ENCODE peak calls at places on chromosomes 2 and 18, in six cellular contexts. One of them, this sample, is unnamed.

GRCh38 chr2:215356334-215356947 is 44.6 kb downstream of the ATIC start:
- DNase-seq in A549: no peak
- DNase-seq in AG10803: no peak
- DNase-seq in GM20000: no peak
- DNase-seq in WTC11: no peak
- DNase-seq in neural progenitor cell: no peak
- DNase-seq in this sample: no peak

GRCh38 chr2:199115169-199115568 is 342.6 kb downstream of the SATB2 start:
- DNase-seq in A549: no peak
- DNase-seq in AG10803: no peak
- DNase-seq in GM20000: no peak
- DNase-seq in WTC11: no peak
- DNase-seq in neural progenitor cell: no peak
- DNase-seq in this sample: no peak

GRCh38 chr2:7900593-7900992 is 781.3 kb upstream of the ID2 start:
- DNase-seq in A549: no peak
- DNase-seq in AG10803: peak; percentile 21
- DNase-seq in GM20000: no peak
- DNase-seq in WTC11: no peak
- DNase-seq in neural progenitor cell: no peak
- DNase-seq in this sample: peak; percentile 4

GRCh38 chr2:120775261-120775660 is 39.6 kb downstream of the GLI2 start:
- DNase-seq in A549: no peak
- DNase-seq in AG10803: no peak
- DNase-seq in GM20000: no peak
- DNase-seq in WTC11: no peak
- DNase-seq in neural progenitor cell: no peak
- DNase-seq in this sample: no peak

GRCh38 chr2:178069551-178069950 is 3.0 kb downstream of the PDE11A start:
- DNase-seq in A549: no peak
- DNase-seq in AG10803: peak; percentile 30
- DNase-seq in GM20000: no peak
- DNase-seq in WTC11: no peak
- DNase-seq in neural progenitor cell: no peak
- DNase-seq in this sample: no peak

GRCh38 chr2:210233487-210233886 is 8.2 kb upstream of the ACADL start:
- DNase-seq in A549: no peak
- DNase-seq in AG10803: no peak
- DNase-seq in GM20000: no peak
- DNase-seq in WTC11: no peak
- DNase-seq in neural progenitor cell: no peak
- DNase-seq in this sample: no peak

GRCh38 chr2:159208449-159208848 is 78.1 kb downstream of the WDSUB1 start:
- DNase-seq in A549: no peak
- DNase-seq in AG10803: no peak
- DNase-seq in GM20000: no peak
- DNase-seq in WTC11: no peak
- DNase-seq in neural progenitor cell: no peak
- DNase-seq in this sample: no peak

GRCh38 chr2:27027211-27027651 is 5.5 kb upstream of the TMEM214 start:
- DNase-seq in A549: no peak
- DNase-seq in AG10803: no peak
- DNase-seq in GM20000: no peak
- DNase-seq in WTC11: no peak
- DNase-seq in neural progenitor cell: no peak
- DNase-seq in this sample: no peak

GRCh38 chr2:149020432-149020851 is 18.1 kb upstream of the LYPD6B start:
- DNase-seq in A549: no peak
- DNase-seq in AG10803: no peak
- DNase-seq in GM20000: no peak
- DNase-seq in WTC11: no peak
- DNase-seq in neural progenitor cell: no peak
- DNase-seq in this sample: no peak

GRCh38 chr18:31610841-31611240 is 19.2 kb downstream of the TTR start:
- DNase-seq in A549: no peak
- DNase-seq in AG10803: no peak
- DNase-seq in GM20000: no peak
- DNase-seq in WTC11: peak; percentile 63
- DNase-seq in neural progenitor cell: peak; percentile 76
- DNase-seq in this sample: no peak

GRCh38 chr2:191757256-191757655 is 79.3 kb downstream of the NABP1 start:
- DNase-seq in A549: no peak
- DNase-seq in AG10803: no peak
- DNase-seq in GM20000: no peak
- DNase-seq in WTC11: no peak
- DNase-seq in neural progenitor cell: no peak
- DNase-seq in this sample: no peak

GRCh38 chr18:36706313-36706881 is 122.4 kb downstream of the TPGS2 start:
- DNase-seq in A549: no peak
- DNase-seq in AG10803: peak; percentile 76
- DNase-seq in GM20000: no peak
- DNase-seq in WTC11: no peak
- DNase-seq in neural progenitor cell: no peak
- DNase-seq in this sample: no peak

GRCh38 chr2:71716697-71717624 is 263.6 kb downstream of the DYSF start:
- DNase-seq in A549: no peak
- DNase-seq in AG10803: peak; percentile 93
- DNase-seq in GM20000: no peak
- DNase-seq in WTC11: no peak
- DNase-seq in neural progenitor cell: no peak
- DNase-seq in this sample: no peak

GRCh38 chr18:46293699-46294300 is 189.6 kb downstream of the HAUS1 start:
- DNase-seq in A549: no peak
- DNase-seq in AG10803: peak; percentile 23
- DNase-seq in GM20000: no peak
- DNase-seq in WTC11: peak; percentile 46
- DNase-seq in neural progenitor cell: peak; percentile 24
- DNase-seq in this sample: no peak

GRCh38 chr2:181957668-181958067 is 28.0 kb upstream of the PPP1R1C start:
- DNase-seq in A549: no peak
- DNase-seq in AG10803: no peak
- DNase-seq in GM20000: no peak
- DNase-seq in WTC11: no peak
- DNase-seq in neural progenitor cell: no peak
- DNase-seq in this sample: no peak

GRCh38 chr18:67864677-67865340 is 348.3 kb upstream of the DSEL start:
- DNase-seq in A549: no peak
- DNase-seq in AG10803: peak; percentile 98
- DNase-seq in GM20000: no peak
- DNase-seq in WTC11: no peak
- DNase-seq in neural progenitor cell: peak; percentile 5
- DNase-seq in this sample: no peak

GRCh38 chr18:5710676-5711075 is 166.9 kb upstream of the EPB41L3 start:
- DNase-seq in A549: no peak
- DNase-seq in AG10803: no peak
- DNase-seq in GM20000: no peak
- DNase-seq in WTC11: no peak
- DNase-seq in neural progenitor cell: no peak
- DNase-seq in this sample: no peak

GRCh38 chr2:9699139-9699823 is 68.5 kb upstream of the YWHAQ start:
- DNase-seq in A549: peak; percentile 68
- DNase-seq in AG10803: peak; percentile 79
- DNase-seq in GM20000: no peak
- DNase-seq in WTC11: no peak
- DNase-seq in neural progenitor cell: no peak
- DNase-seq in this sample: peak; percentile 19

GRCh38 chr2:167240671-167241070 is 352.4 kb downstream of the XIRP2 start:
- DNase-seq in A549: no peak
- DNase-seq in AG10803: no peak
- DNase-seq in GM20000: no peak
- DNase-seq in WTC11: no peak
- DNase-seq in neural progenitor cell: no peak
- DNase-seq in this sample: no peak

GRCh38 chr2:8851811-8852560 is 14.6 kb upstream of the KIDINS220 start:
- DNase-seq in A549: no peak
- DNase-seq in AG10803: no peak
- DNase-seq in GM20000: no peak
- DNase-seq in WTC11: peak; percentile 17
- DNase-seq in neural progenitor cell: no peak
- DNase-seq in this sample: no peak

GRCh38 chr2:75458201-75458600 is 102.5 kb downstream of the EVA1A start:
- DNase-seq in A549: no peak
- DNase-seq in AG10803: no peak
- DNase-seq in GM20000: no peak
- DNase-seq in WTC11: no peak
- DNase-seq in neural progenitor cell: no peak
- DNase-seq in this sample: no peak

GRCh38 chr2:229098810-229099209 is 172.3 kb downstream of the PID1 start:
- DNase-seq in A549: no peak
- DNase-seq in AG10803: no peak
- DNase-seq in GM20000: no peak
- DNase-seq in WTC11: no peak
- DNase-seq in neural progenitor cell: no peak
- DNase-seq in this sample: no peak
- TF ChIP-seq CTCF in A549: no peak
- TF ChIP-seq CTCF in AG10803: no peak
- TF ChIP-seq CTCF in GM20000: no peak
- TF ChIP-seq CTCF in WTC11: no peak
- TF ChIP-seq CTCF in neural progenitor cell: no peak
- TF ChIP-seq CTCF in this sample: no peak

GRCh38 chr2:172972005-172972619 is 103.5 kb upstream of the MAP3K20 start:
- DNase-seq in A549: peak; percentile 53
- DNase-seq in AG10803: peak; percentile 45
- DNase-seq in GM20000: peak; percentile 67
- DNase-seq in WTC11: peak; percentile 74
- DNase-seq in neural progenitor cell: peak; percentile 76
- DNase-seq in this sample: peak; percentile 70
- TF ChIP-seq CTCF in A549: peak; percentile 77
- TF ChIP-seq CTCF in AG10803: peak; percentile 94
- TF ChIP-seq CTCF in GM20000: peak; percentile 69
- TF ChIP-seq CTCF in WTC11: peak; percentile 67
- TF ChIP-seq CTCF in neural progenitor cell: peak; percentile 90
- TF ChIP-seq CTCF in this sample: peak; percentile 85

DNA sequence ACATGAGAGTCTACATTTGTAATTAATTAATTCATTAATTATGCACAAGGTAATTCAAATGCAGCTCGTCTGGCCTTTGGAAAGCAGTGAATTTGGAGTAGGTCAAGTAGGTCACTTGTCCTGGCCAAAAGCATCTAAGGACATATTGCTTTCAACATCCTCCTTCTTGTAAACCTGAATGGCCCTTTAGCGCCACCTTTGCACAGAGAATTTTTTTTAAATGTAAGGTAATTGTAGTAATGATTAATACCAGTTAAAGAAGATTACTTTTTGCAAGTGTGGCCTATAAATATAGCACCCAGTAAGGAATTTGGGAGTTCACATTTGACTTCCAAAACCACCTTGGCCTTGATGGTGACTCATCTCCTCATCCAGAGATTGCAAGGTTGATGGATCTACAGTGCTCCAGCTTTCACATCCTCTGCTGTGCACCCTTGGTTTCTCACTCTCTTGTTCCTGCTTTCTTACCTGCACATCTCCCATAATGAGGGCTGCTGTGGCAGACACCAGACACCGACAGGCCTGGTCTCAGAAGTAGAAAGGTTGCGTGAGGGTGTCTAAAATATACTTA is 481.7 kb downstream of the TGIF1 start:
- DNase-seq in A549: no peak
- DNase-seq in AG10803: no peak
- DNase-seq in GM20000: no peak
- DNase-seq in WTC11: no peak
- DNase-seq in neural progenitor cell: no peak
- DNase-seq in this sample: no peak
- TF ChIP-seq CTCF in A549: no peak
- TF ChIP-seq CTCF in AG10803: no peak
- TF ChIP-seq CTCF in GM20000: no peak
- TF ChIP-seq CTCF in WTC11: no peak
- TF ChIP-seq CTCF in neural progenitor cell: no peak
- TF ChIP-seq CTCF in this sample: no peak

DNA sequence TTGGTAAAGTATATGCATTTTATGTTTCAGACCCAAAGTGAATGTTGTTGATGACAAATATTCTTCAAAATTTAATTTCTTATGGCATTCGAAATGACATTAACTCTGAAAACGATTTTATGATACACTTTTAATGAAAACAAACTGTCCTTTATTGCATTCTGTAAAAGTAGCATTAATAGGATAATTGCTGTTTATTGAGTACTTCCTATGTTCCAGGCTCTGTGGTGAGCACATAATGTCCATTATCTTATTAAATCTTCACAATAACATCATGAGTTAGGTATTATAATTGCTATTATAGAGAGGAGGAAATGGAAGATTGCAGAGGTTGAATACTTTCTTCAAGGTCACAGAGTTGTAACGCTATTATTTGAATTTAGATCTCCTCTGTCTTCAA is 638.0 kb downstream of the LRP1B start:
- DNase-seq in A549: no peak
- DNase-seq in AG10803: no peak
- DNase-seq in GM20000: no peak
- DNase-seq in WTC11: no peak
- DNase-seq in neural progenitor cell: no peak
- DNase-seq in this sample: no peak
- TF ChIP-seq CTCF in A549: no peak
- TF ChIP-seq CTCF in AG10803: no peak
- TF ChIP-seq CTCF in GM20000: no peak
- TF ChIP-seq CTCF in WTC11: no peak
- TF ChIP-seq CTCF in neural progenitor cell: no peak
- TF ChIP-seq CTCF in this sample: no peak

GRCh38 chr2:12750166-12750905 is 33.6 kb downstream of the TRIB2 start:
- DNase-seq in A549: no peak
- DNase-seq in AG10803: no peak
- DNase-seq in GM20000: no peak
- DNase-seq in WTC11: no peak
- DNase-seq in neural progenitor cell: no peak
- DNase-seq in this sample: no peak
- TF ChIP-seq CTCF in A549: no peak
- TF ChIP-seq CTCF in AG10803: no peak
- TF ChIP-seq CTCF in GM20000: no peak
- TF ChIP-seq CTCF in WTC11: no peak
- TF ChIP-seq CTCF in neural progenitor cell: no peak
- TF ChIP-seq CTCF in this sample: no peak

GRCh38 chr2:24489465-24489864 is 1.6 kb upstream of the NCOA1 start:
- DNase-seq in A549: no peak
- DNase-seq in AG10803: no peak
- DNase-seq in GM20000: no peak
- DNase-seq in WTC11: no peak
- DNase-seq in neural progenitor cell: no peak
- DNase-seq in this sample: no peak

GRCh38 chr2:24492283-24493272 is 1.5 kb downstream of the NCOA1 start:
- DNase-seq in A549: no peak
- DNase-seq in AG10803: no peak
- DNase-seq in GM20000: no peak
- DNase-seq in WTC11: no peak
- DNase-seq in neural progenitor cell: peak; percentile 38
- DNase-seq in this sample: no peak

GRCh38 chr2:24489942-24490673 is 946 bp upstream of the NCOA1 start:
- DNase-seq in A549: peak; percentile 58
- DNase-seq in AG10803: peak; percentile 33
- DNase-seq in GM20000: no peak
- DNase-seq in WTC11: no peak
- DNase-seq in neural progenitor cell: peak; percentile 56
- DNase-seq in this sample: peak; percentile 27

GRCh38 chr2:24491626-24492282 is 700 bp downstream of the NCOA1 start:
- DNase-seq in A549: peak; percentile 52
- DNase-seq in AG10803: no peak
- DNase-seq in GM20000: peak; percentile 81
- DNase-seq in WTC11: peak; percentile 66
- DNase-seq in neural progenitor cell: peak; percentile 75
- DNase-seq in this sample: peak; percentile 65

GRCh38 chr2:24490674-24491625 is at the start of gene NCOA1:
- DNase-seq in A549: peak; percentile 91
- DNase-seq in AG10803: peak; percentile 90
- DNase-seq in GM20000: peak; percentile 95
- DNase-seq in WTC11: peak; percentile 89
- DNase-seq in neural progenitor cell: peak; percentile 94
- DNase-seq in this sample: peak; percentile 92
- TF ChIP-seq CTCF in A549: peak; percentile 30
- TF ChIP-seq CTCF in AG10803: no peak
- TF ChIP-seq CTCF in GM20000: peak; percentile 36
- TF ChIP-seq CTCF in WTC11: no peak
- TF ChIP-seq CTCF in neural progenitor cell: peak; percentile 35
- TF ChIP-seq CTCF in this sample: no peak